ENCODE peak calls at places on chromosomes 6 and 20, in nine cellular contexts. S is sigmoid colon, F is GM23338, Q is esophagus squamous epithelium, K is stomach, J is left ventricle myocardium inferior, C is adrenal gland, B is IMR-90, N is hepatocyte. E is an unnamed sample.
A peak's percentile ranks its signal among the peaks of the same experiment; 100 is the strongest.

GRCh38 chr6:26086214-26086613 is 1.0 kb upstream of the HFE start:
- DNase-seq in S (no peak), F (no peak), Q (no peak), K (no peak), J (no peak), C (no peak), B (no peak), N (no peak), E (no peak)

GRCh38 chr6:7684843-7685242 is 41.1 kb upstream of the BMP6 start:
- DNase-seq in S (no peak), F (peak; percentile 84), Q (no peak), K (no peak), J (no peak), C (no peak), B (no peak), N (no peak), E (no peak)

GRCh38 chr6:154757352-154758095 is 24.3 kb downstream of the SCAF8 start:
- DNase-seq in S (no peak), F (no peak), Q (no peak), K (no peak), J (no peak), C (no peak), B (no peak), N (no peak), E (no peak)

GRCh38 chr20:561437-562231 is 18.0 kb upstream of the CSNK2A1 start:
- DNase-seq in S (peak; percentile 73), F (peak; percentile 88), Q (no peak), K (peak; percentile 65), J (peak; percentile 56), C (peak; percentile 67), B (peak; percentile 63), N (peak; percentile 81), E (peak; percentile 67)

GRCh38 chr20:22303523-22303922 is 280.8 kb downstream of the FOXA2 start:
- DNase-seq in S (no peak), F (peak; percentile 64), Q (no peak), K (no peak), J (no peak), C (no peak), B (no peak), N (no peak), E (no peak)

GRCh38 chr6:116316772-116317467 is 37.2 kb upstream of the TSPYL1 start:
- DNase-seq in S (peak; percentile 75), F (no peak), Q (no peak), K (no peak), J (peak; percentile 35), C (peak; percentile 11), B (no peak), N (no peak), E (no peak)

GRCh38 chr6:139308284-139308916 is 16.6 kb upstream of the TXLNB start:
- DNase-seq in S (no peak), F (no peak), Q (no peak), K (no peak), J (no peak), C (no peak), B (peak; percentile 55), N (no peak), E (no peak)

GRCh38 chr6:148747145-148747492 is 289 bp downstream of the UST start:
- DNase-seq in S (peak; percentile 83), F (peak; percentile 49), Q (no peak), K (peak; percentile 34), J (peak; percentile 52), C (peak; percentile 70), B (peak; percentile 42), N (no peak), E (peak; percentile 67)

GRCh38 chr6:71468841-71469750 is 180.5 kb downstream of the OGFRL1 start:
- DNase-seq in S (no peak), F (no peak), Q (no peak), K (no peak), J (no peak), C (no peak), B (peak; percentile 95), N (no peak), E (no peak)

GRCh38 chr6:112986270-112986669 is 639.1 kb downstream of the RFPL4B start:
- DNase-seq in S (no peak), F (no peak), Q (no peak), K (no peak), J (no peak), C (no peak), B (peak; percentile 67), N (no peak), E (no peak)

GRCh38 chr6:140779991-140780596 is 1352.6 kb upstream of the GJE1 start:
- DNase-seq in S (no peak), F (no peak), Q (no peak), K (peak; percentile 29), J (no peak), C (no peak), B (no peak), N (no peak), E (peak; percentile 44)

DNA sequence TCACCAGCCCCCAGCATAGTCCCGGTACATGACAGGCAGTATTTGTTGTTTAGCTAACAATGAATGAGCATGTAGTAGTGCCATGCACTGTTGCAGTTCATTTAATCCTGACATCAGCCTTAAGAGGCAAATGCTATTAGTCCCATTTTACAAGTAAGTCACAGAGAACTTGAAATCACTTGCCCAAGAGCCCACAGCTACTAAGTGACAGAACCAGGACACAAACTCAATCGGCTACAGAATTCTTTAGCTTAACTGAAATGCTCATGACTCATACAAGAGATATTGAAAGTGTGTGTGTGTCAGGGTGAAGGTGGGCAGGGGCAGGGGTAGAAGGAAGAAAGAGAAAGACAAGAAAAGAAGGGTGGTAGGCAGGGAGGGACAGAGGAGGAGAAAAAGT is 52.7 kb downstream of the UNC5CL start:
- DNase-seq in S (no peak), F (no peak), Q (no peak), K (no peak), J (no peak), C (no peak), B (peak; percentile 10), N (no peak), E (no peak)
- H3K27ac ChIP-seq in S (no peak overlapping the region), F (no peak overlapping the region), Q (no peak overlapping the region), K (no peak overlapping the region), J (no peak overlapping the region), C (no peak overlapping the region), B (no peak overlapping the region), N (no peak overlapping the region), E (no peak overlapping the region)

GRCh38 chr6:21739838-21740237 is 146.3 kb downstream of the SOX4 start:
- DNase-seq in S (no peak), F (peak; percentile 49), Q (no peak), K (no peak), J (no peak), C (no peak), B (no peak), N (no peak), E (no peak)

GRCh38 chr6:21741221-21742109 is 147.9 kb downstream of the SOX4 start:
- DNase-seq in S (no peak), F (peak; percentile 82), Q (no peak), K (no peak), J (no peak), C (no peak), B (peak; percentile 43), N (no peak), E (no peak)

GRCh38 chr6:21740719-21741118 is 147.2 kb downstream of the SOX4 start:
- DNase-seq in S (no peak), F (peak; percentile 50), Q (no peak), K (no peak), J (no peak), C (no peak), B (peak; percentile 85), N (no peak), E (no peak)

GRCh38 chr6:21744321-21744720 is 150.8 kb downstream of the SOX4 start:
- DNase-seq in S (no peak), F (no peak), Q (no peak), K (no peak), J (no peak), C (no peak), B (no peak), N (no peak), E (no peak)

GRCh38 chr6:21742238-21742660 is 148.7 kb downstream of the SOX4 start:
- DNase-seq in S (no peak), F (peak; percentile 51), Q (no peak), K (no peak), J (no peak), C (no peak), B (peak; percentile 98), N (peak; percentile 30), E (no peak)
- H3K4me3 ChIP-seq in S (no peak overlapping the region), F (peak overlapping the region; percentile 41), Q (no peak overlapping the region), K (no peak overlapping the region), J (peak overlapping the region; percentile 24), C (no peak overlapping the region), B (no peak overlapping the region), N (no peak overlapping the region), E (no peak overlapping the region)

GRCh38 chr20:1815502-1816085 is 79.6 kb upstream of the SIRPA start:
- DNase-seq in S (no peak), F (no peak), Q (no peak), K (no peak), J (no peak), C (peak; percentile 2), B (no peak), N (no peak), E (no peak)
- H3K4me1 ChIP-seq in S (no peaks in the 10 kb centered on the region), F (peaks cover 28% of the 10 kb centered on the region), Q (peaks cover 50% of the 10 kb centered on the region), K (peaks cover 60% of the 10 kb centered on the region), J (peaks cover 68% of the 10 kb centered on the region), C (peaks cover 35% of the 10 kb centered on the region), B (peaks cover 50% of the 10 kb centered on the region), N (peaks cover 9% of the 10 kb centered on the region), E (peaks cover 37% of the 10 kb centered on the region)

DNA sequence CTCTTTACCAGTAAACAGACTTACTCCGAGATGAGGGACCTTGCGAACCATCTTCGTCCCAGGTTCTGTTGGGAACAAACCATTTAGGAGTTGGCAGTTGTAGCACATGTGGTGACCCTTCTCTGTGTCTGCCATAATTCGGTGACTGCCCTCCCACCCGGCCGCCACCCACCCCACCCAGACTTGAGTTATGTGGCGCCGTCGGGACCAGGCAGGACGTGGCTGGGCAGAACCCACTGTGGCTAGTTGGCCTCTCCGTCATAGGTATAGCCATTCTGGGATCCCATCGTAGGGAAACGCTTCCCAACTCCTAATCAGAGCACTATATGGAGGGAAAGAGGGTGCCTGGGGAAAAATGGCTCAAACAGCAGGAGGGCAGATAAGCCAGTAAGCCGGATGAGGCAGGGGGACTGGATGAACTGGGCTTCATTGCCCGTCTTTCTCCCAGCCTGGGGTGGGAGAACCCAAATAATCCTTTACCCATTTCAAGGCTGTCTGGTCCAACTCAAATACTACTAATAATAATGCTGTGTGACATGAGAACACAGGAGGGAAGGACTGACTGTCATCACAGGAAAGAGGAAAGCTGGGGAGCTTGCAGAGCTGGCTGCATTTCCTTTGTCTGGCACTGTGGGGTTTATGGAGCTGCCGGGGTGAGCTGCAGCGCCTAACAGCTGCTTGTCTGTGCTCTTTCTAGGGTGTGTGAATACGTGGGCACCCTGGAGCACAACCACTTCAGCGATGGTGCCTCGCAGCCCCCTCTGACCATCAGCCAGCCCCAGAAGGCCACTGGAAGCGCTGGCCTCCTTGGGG is 73.0 kb upstream of the PBOV1 start:
- DNase-seq in S (no peak), F (peak; percentile 33), Q (no peak), K (no peak), J (no peak), C (no peak), B (no peak), N (no peak), E (no peak)
- H3K27ac ChIP-seq in S (no peak overlapping the region), F (no peak overlapping the region), Q (no peak overlapping the region), K (no peak overlapping the region), J (no peak overlapping the region), C (no peak overlapping the region), B (no peak overlapping the region), N (no peak overlapping the region), E (no peak overlapping the region)

DNA sequence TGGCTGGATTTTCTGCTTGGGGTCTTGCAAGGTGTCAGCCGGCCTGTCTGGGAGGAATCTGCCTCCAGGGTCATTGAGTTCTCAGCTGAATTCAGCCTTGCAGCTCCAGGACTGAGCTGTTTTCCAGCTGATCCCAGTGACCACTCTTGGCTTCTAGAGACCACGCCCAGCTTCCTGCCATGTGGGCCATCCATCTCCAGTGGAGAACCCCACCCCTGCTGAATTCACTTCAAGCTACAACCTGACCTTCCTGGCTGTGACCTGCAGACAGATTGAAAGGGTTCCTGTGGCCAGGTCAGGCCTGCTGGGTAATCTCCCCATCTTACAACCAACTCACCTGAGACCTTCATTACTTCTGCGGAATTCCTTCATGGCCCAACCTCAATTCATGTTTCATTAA is 26.5 kb upstream of the SYNDIG1 start:
- DNase-seq in S (no peak), F (no peak), Q (no peak), K (no peak), J (no peak), C (no peak), B (no peak), N (no peak), E (no peak)
- H3K4me3 ChIP-seq in S (no peak overlapping the region), F (no peak overlapping the region), Q (no peak overlapping the region), K (no peak overlapping the region), J (no peak overlapping the region), C (no peak overlapping the region), B (no peak overlapping the region), N (no peak overlapping the region), E (no peak overlapping the region)

E was measured in right lobe of liver.